ENCODE peak calls at places on chromosomes 3 and 15, in six cellular contexts. X, N, C, V, J and R are unnamed samples.

GRCh38 chr3:22245122-22245521 is 494.1 kb upstream of the ZNF385D start:
- DNase-seq in V (no peak), J (no peak), C (peak; percentile 24), N (no peak), X (no peak), R (no peak)

GRCh38 chr3:184508938-184509337 is 52.6 kb upstream of the EPHB3 start:
- DNase-seq in C (no peak), V (peak; percentile 43), N (no peak), X (no peak), J (no peak), R (no peak)

GRCh38 chr3:127369356-127369935 is 81.6 kb upstream of the PRR20G start:
- DNase-seq in J (no peak), N (no peak), V (no peak), C (no peak), X (no peak), R (no peak)

GRCh38 chr3:125594581-125595011 is 701 bp downstream of the OSBPL11 start:
- DNase-seq in V (peak; percentile 31), J (no peak), C (peak; percentile 22), N (peak; percentile 38), X (peak; percentile 53), R (peak; percentile 22)

GRCh38 chr3:152419748-152420147 is 151.0 kb downstream of the MBNL1 start:
- DNase-seq in X (no peak), J (no peak), N (no peak), V (no peak), C (no peak), R (no peak)

GRCh38 chr3:9778518-9779129 is 8.9 kb upstream of the CAMK1 start:
- DNase-seq in N (no peak), C (no peak), V (no peak), J (no peak), X (no peak), R (no peak)

GRCh38 chr15:39946862-39947261 is 12.9 kb downstream of the EIF2AK4 start:
- DNase-seq in V (no peak), J (no peak), X (no peak), C (peak; percentile 41), N (no peak), R (no peak)

GRCh38 chr3:88991496-88991895 is 115.9 kb upstream of the EPHA3 start:
- DNase-seq in N (no peak), C (peak; percentile 21), J (peak; percentile 26), V (no peak), X (no peak), R (no peak)

GRCh38 chr3:49461443-49462171 is 8.5 kb upstream of the DAG1 start:
- DNase-seq in J (no peak), X (peak; percentile 65), N (no peak), C (peak; percentile 57), V (peak; percentile 37), R (peak; percentile 71)

GRCh38 chr3:194999491-194999890 is 271.5 kb downstream of the XXYLT1 start:
- DNase-seq in V (no peak), X (no peak), C (no peak), J (no peak), N (no peak), R (no peak)

GRCh38 chr3:131338948-131339640 is 42.5 kb upstream of the NUDT16 start:
- DNase-seq in J (no peak), X (no peak), N (no peak), V (no peak), C (no peak), R (no peak)

GRCh38 chr15:36005542-36005941 is 459.6 kb upstream of the DPH6 start:
- DNase-seq in N (no peak), V (no peak), J (no peak), C (no peak), X (no peak), R (no peak)

DNA sequence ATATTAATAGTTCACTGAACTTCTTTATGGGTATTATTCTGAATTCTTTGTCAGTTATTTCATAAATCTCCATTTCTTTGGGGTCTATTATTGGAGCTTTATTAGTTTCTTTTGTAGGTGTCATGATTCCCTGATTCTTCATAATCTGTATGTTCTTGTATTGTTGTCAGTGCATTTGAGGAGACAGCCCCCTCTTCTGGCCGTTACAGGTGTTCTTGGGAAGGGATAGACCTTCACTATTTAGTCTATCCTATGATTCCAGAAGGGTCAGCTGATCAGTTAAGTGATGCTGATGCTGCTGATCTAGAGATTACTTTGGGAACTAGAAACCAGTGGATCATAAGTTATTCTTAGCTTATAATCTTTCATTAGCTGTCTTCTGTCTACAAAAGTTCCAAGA is 34.9 kb downstream of the TMEM39A start:
- DNase-seq in C (no peak), J (no peak), X (no peak), V (no peak), N (no peak), R (peak; percentile 29)
- TF ChIP-seq CTCF in C (no peak), J (no peak), X (peak; percentile 36), V (no peak), N (no peak), R (no peak)

GRCh38 chr3:108595304-108595703 is 5.8 kb downstream of the DZIP3 start:
- DNase-seq in C (no peak), X (no peak), N (no peak), V (no peak), J (no peak), R (no peak)

GRCh38 chr3:108588616-108589015 is 622 bp downstream of the CIP2A start:
- DNase-seq in N (no peak), J (no peak), X (no peak), V (no peak), C (no peak), R (no peak)

GRCh38 chr3:108589998-108590323 is 439 bp downstream of the DZIP3 start:
- DNase-seq in C (no peak), J (peak; percentile 60), N (no peak), V (no peak), X (no peak), R (no peak)

GRCh38 chr3:108589081-108589997 is at the start of the genes CIP2A and DZIP3:
- DNase-seq in C (peak; percentile 94), N (peak; percentile 81), V (peak; percentile 72), J (peak; percentile 30), X (peak; percentile 99), R (peak; percentile 97)

DNA sequence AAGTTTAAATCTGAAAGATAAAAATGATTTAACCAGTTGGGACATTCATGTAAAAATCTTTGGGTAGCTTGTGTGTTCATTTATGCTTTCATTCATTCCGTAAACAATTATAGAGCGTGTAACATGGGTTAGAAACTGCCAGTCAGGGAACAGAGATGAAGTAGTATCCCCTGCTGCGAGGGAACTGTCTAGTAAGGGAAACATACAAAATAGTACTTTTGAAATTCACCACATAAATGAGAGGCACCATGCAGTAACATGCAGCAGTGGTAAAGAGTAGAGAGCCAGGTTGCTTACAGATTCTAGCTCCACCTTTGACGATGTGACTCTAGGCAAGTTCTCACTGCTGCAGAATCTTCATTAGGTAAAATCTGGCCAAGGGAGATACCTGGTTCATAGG is 921 bp downstream of the DZIP3 start:
- DNase-seq in C (no peak), V (no peak), X (peak; percentile 6), N (no peak), J (no peak), R (no peak)
- H3K4me3 ChIP-seq in C (peak overlapping the region; percentile 70), V (no peak overlapping the region), X (peak overlapping the region; percentile 87), N (peak overlapping the region; percentile 66), J (peak overlapping the region; percentile 88), R (peak overlapping the region; percentile 100)

GRCh38 chr3:14862303-14862660 is 43.5 kb downstream of the FGD5 start:
- DNase-seq in J (no peak), X (no peak), C (no peak), V (no peak), N (no peak), R (no peak)
- H3K27ac ChIP-seq in J (no peak overlapping the region), X (no peak overlapping the region), C (no peak overlapping the region), V (no peak overlapping the region), N (no peak overlapping the region), R (no peak overlapping the region)

DNA sequence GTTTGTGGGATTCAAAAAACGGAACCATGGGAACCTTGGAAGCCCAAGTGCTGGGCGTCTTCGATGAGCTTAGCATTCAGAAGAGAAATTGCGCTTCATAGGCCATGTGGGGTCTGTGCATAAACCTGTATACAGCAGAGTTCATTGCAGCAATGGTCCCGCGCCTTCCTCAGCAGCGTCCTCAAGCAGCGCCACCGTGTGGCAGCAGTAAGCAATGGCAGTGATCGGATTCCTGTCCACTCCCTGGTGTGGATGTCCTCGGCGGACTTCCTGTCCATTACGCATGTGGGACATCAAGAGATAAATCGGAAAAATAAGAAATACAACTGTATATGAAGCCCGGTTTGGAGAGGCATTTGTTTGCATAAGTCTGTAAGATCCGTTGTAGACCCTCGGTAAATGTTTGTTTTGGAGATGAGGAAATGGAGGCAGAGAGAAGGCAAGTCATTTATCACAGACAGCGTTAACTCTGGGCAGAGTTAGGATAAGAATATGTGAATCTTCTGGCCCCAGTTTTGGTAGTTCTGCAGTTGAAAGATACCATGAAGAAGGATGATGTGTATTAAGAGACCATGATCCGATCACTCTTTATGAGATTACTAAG is 57.7 kb downstream of the CNTN4 start:
- DNase-seq in X (peak; percentile 80), N (peak; percentile 11), V (peak; percentile 15), C (no peak), J (no peak), R (peak; percentile 32)
- TF ChIP-seq CTCF in X (peak; percentile 96), N (peak; percentile 34), V (peak; percentile 24), C (no peak), J (peak; percentile 52), R (peak; percentile 80)

DNA sequence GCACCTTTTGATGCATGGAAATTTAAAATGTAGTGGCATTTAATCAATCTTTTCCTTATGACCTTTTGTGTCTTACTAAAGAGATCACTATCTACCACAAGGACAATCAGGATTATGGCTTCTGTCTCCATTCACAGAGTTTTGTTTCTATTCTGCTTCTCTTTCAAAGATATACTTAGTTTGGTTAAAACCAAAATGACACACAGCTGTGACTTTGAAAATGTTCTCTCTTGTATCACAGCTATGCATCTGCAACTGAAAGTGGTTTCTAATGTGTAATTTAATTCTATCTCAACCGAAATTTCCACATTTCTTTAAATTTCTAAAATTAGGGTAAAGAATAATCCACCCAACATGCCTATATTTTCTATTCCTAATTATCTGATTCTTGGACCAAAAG is 27.7 kb downstream of the HLTF start:
- DNase-seq in X (no peak), J (no peak), N (no peak), V (no peak), C (no peak), R (no peak)
- H3K4me3 ChIP-seq in X (no peak overlapping the region), J (no peak overlapping the region), N (no peak overlapping the region), V (no peak overlapping the region), C (no peak overlapping the region), R (no peak overlapping the region)